ENCODE peak calls at places on chromosomes 16 and 17, in ten cellular contexts. X, R, B, W, G, I, Y, E, P and D are unnamed samples.

GRCh38 chr16:77227745-77228144 is 28.5 kb downstream of the SYCE1L start:
- DNase-seq in G (no peak), X (no peak), E (no peak), Y (no peak), W (no peak), P (no peak), R (no peak), I (no peak), B (no peak), D (no peak)

GRCh38 chr16:9567674-9568073 is 476.2 kb downstream of the HAPSTR1 start:
- DNase-seq in G (no peak), I (no peak), B (no peak), R (no peak), E (no peak), X (no peak), Y (no peak), W (no peak), P (no peak), D (no peak)

GRCh38 chr17:37848690-37849616 is 75.3 kb upstream of the TBC1D3K start:
- DNase-seq in G (no peak), X (no peak), E (peak; percentile 99), W (no peak), I (peak; percentile 64), P (no peak), Y (no peak), B (peak; percentile 88), R (no peak), D (no peak)

GRCh38 chr17:15281909-15282308 is 16.8 kb upstream of the PMP22 start:
- DNase-seq in Y (no peak), R (no peak), B (no peak), X (no peak), W (no peak), E (no peak), I (no peak), P (no peak), G (no peak), D (no peak)

GRCh38 chr16:20410153-20410723 is 904 bp downstream of the ACSM5 start:
- DNase-seq in P (no peak), R (no peak), X (no peak), I (no peak), G (no peak), Y (no peak), W (no peak), E (no peak), B (no peak), D (no peak)

GRCh38 chr17:82342361-82343079 is 9.0 kb upstream of the SECTM1 start:
- DNase-seq in B (no peak), X (no peak), G (no peak), P (no peak), Y (no peak), W (no peak), I (no peak), E (no peak), R (no peak), D (no peak)

GRCh38 chr17:68821860-68822693 is 133.1 kb downstream of the ABCA8 start:
- DNase-seq in I (peak; percentile 90), Y (no peak), B (peak; percentile 91), P (no peak), G (no peak), R (no peak), W (no peak), E (peak; percentile 86), X (no peak), D (no peak)

GRCh38 chr17:19753661-19754463 is 5.8 kb upstream of the ALDH3A1 start:
- DNase-seq in R (no peak), G (peak; percentile 47), W (peak; percentile 68), E (no peak), B (no peak), Y (no peak), I (peak; percentile 52), X (peak; percentile 75), P (no peak), D (no peak)

GRCh38 chr16:68668266-68668665 is 23.2 kb downstream of the CDH3 start:
- DNase-seq in G (no peak), P (no peak), B (peak; percentile 87), E (peak; percentile 29), X (no peak), Y (no peak), R (no peak), W (no peak), I (peak; percentile 93), D (no peak)

GRCh38 chr16:89094252-89094901 is 725 bp downstream of the ACSF3 start:
- DNase-seq in G (no peak), B (peak; percentile 3), Y (no peak), X (no peak), R (no peak), I (peak; percentile 54), E (no peak), P (no peak), W (no peak), D (no peak)

GRCh38 chr16:54287758-54288591 is 1.4 kb upstream of the IRX3 start:
- DNase-seq in G (no peak), B (no peak), X (no peak), I (no peak), Y (no peak), E (no peak), R (no peak), P (peak; percentile 58), W (no peak), D (no peak)

GRCh38 chr17:64192588-64192987 is 62.6 kb upstream of the ERN1 start:
- DNase-seq in B (no peak), Y (no peak), G (no peak), I (no peak), R (no peak), P (no peak), E (no peak), W (no peak), X (no peak), D (no peak)

GRCh38 chr16:75789237-75789636 is 62.9 kb upstream of the CPHXL start:
- DNase-seq in W (no peak), G (peak; percentile 27), X (no peak), E (peak; percentile 1), R (no peak), B (peak; percentile 48), Y (no peak), P (no peak), I (peak; percentile 64), D (no peak)

GRCh38 chr17:2402517-2402916 is 1.7 kb upstream of the MNT start:
- DNase-seq in P (no peak), W (no peak), I (no peak), E (no peak), Y (no peak), G (no peak), R (peak; percentile 54), X (no peak), B (no peak), D (no peak)

GRCh38 chr17:10463402-10463801 is 6.0 kb downstream of the MYH4 start:
- DNase-seq in P (no peak), E (no peak), I (no peak), X (no peak), R (no peak), Y (no peak), B (no peak), G (no peak), W (no peak), D (no peak)
- TF ChIP-seq CTCF in P (no peak), E (no peak), I (no peak), X (no peak), R (no peak), Y (no peak), B (no peak), G (no peak), W (no peak), D (no peak)

DNA sequence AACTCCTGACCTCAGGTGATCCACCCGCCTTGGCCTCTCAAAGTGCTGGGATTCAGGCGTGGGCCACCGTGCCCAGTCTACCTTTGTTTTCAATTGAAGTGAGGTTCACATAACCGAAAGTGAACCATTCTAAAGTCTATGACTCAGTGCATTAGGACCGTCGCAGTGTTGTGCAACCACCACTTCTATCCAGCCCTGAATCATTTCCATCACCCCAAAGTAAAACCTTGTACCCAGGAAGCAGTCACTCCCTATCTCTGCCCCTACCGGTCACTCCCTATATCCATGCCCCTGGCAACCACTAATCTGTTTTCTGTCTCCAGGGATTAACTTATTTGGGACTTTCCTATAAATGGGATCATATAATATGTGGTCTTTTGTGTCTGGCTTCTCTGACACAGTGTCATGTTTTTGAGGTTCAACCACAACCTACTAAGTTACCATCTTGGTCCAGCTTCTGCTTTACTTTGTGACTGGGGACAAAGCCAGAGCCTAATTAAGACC is 28.3 kb upstream of the CDC42EP4 start:
- DNase-seq in R (no peak), B (peak; percentile 95), I (peak; percentile 98), E (peak; percentile 75), G (peak; percentile 52), P (no peak), Y (no peak), X (no peak), W (peak; percentile 48), D (peak; percentile 62)
- TF ChIP-seq CTCF in R (no peak), B (peak; percentile 78), I (peak; percentile 67), E (peak; percentile 29), G (peak; percentile 3), P (no peak), Y (no peak), X (peak; percentile 56), W (peak; percentile 12), D (no peak)

GRCh38 chr17:50241431-50241830 is 32.8 kb upstream of the TMEM92 start:
- DNase-seq in E (no peak), G (no peak), B (no peak), R (no peak), W (no peak), X (no peak), P (no peak), Y (no peak), I (no peak), D (no peak)
- TF ChIP-seq CTCF in E (no peak), G (no peak), B (no peak), R (no peak), W (no peak), X (no peak), P (no peak), Y (no peak), I (no peak), D (no peak)

DNA sequence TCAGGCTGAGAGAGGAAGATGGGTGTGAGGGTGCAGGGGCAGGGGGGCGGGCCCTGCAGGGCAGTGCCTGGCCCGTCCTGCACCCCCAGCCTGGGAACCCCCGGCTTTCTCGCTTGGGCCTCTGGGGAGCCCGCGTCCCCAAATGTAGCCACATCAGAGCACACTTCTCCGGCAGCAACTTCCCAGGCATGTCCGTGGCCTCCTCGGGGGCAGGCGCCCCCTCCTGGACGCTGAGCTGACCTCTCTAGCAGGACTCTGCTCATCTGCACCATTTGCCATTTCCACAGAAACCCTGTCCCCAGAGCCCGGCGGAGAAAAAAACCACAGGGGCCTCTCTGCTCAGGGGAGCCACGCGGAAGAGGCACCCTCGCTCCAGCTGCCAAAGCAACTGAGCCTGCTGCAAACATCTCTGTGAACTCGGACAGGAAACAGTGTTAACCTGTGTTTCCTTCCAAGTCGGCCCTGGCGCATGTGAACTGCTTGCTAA is 63.4 kb downstream of the KLHDC4 start:
- DNase-seq in X (no peak), E (no peak), R (no peak), B (no peak), W (no peak), Y (peak; percentile 15), I (no peak), G (peak; percentile 14), P (no peak), D (no peak)
- TF ChIP-seq CTCF in X (no peak), E (peak; percentile 63), R (peak; percentile 24), B (peak; percentile 75), W (no peak), Y (peak; percentile 35), I (no peak), G (no peak), P (peak; percentile 51), D (no peak)

DNA sequence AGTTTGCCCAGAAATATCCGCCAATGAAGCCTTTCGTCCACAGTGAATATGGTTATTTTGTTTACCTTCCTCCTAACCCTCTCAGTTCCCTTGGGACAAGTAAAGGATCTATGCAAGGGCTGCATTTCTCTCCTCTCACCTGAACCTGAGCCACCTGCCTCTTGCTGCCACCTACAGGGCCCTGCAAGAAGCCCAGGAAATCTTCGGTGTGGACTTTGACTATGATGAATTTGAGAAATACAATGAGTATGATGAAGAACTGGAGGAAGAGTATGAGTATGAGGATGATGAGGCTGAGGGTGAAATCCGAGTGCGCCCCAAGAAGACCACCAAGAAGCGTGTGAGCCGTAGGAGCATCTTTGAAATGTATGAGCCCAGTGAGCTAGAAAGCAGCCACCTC is 14.0 kb downstream of the SUPT6H start:
- DNase-seq in G (peak; percentile 17), P (no peak), Y (no peak), W (no peak), R (no peak), E (no peak), I (peak; percentile 49), X (no peak), B (no peak), D (no peak)
- TF ChIP-seq CTCF in G (no peak), P (no peak), Y (no peak), W (no peak), R (peak; percentile 38), E (peak; percentile 47), I (peak; percentile 23), X (no peak), B (peak; percentile 35), D (no peak)